ENCODE peak calls at places on chromosomes 7 and 10, in nine cellular contexts. One of them, this sample, is unnamed.

GRCh38 chr10:24981161-24981710 is 28.8 kb upstream of the PRTFDC1 start:
- DNase-seq in lower lobe of right lung: no peak
- DNase-seq in NCI-H774: no peak
- DNase-seq in NCI-H1105: no peak
- DNase-seq in ELR: no peak
- DNase-seq in stimulated activated CD8-positive, alpha-beta memory T cell treated with anti-CD3 and anti-CD28 coated beads, Interleukin-2, amount 100 ng/mL, for 48 hours: no peak
- DNase-seq in upper lobe of right lung: no peak
- DNase-seq in breast epithelium: no peak
- DNase-seq in endothelial cell: no peak
- DNase-seq in this sample: no peak

GRCh38 chr10:86197166-86197790 is 169.3 kb downstream of the GRID1 start:
- DNase-seq in lower lobe of right lung: no peak
- DNase-seq in NCI-H774: no peak
- DNase-seq in NCI-H1105: no peak
- DNase-seq in ELR: no peak
- DNase-seq in stimulated activated CD8-positive, alpha-beta memory T cell treated with anti-CD3 and anti-CD28 coated beads, Interleukin-2, amount 100 ng/mL, for 48 hours: no peak
- DNase-seq in upper lobe of right lung: peak
- DNase-seq in breast epithelium: no peak
- DNase-seq in endothelial cell: no peak
- DNase-seq in this sample: peak

GRCh38 chr7:71106226-71106625 is 25.7 kb upstream of the GALNT17 start:
- DNase-seq in lower lobe of right lung: no peak
- DNase-seq in NCI-H774: no peak
- DNase-seq in NCI-H1105: no peak
- DNase-seq in ELR: no peak
- DNase-seq in stimulated activated CD8-positive, alpha-beta memory T cell treated with anti-CD3 and anti-CD28 coated beads, Interleukin-2, amount 100 ng/mL, for 48 hours: no peak
- DNase-seq in upper lobe of right lung: no peak
- DNase-seq in breast epithelium: no peak
- DNase-seq in endothelial cell: no peak
- DNase-seq in this sample: no peak

GRCh38 chr10:118301211-118301610 is 40.9 kb downstream of the FAM204A start:
- DNase-seq in lower lobe of right lung: no peak
- DNase-seq in NCI-H774: no peak
- DNase-seq in NCI-H1105: no peak
- DNase-seq in ELR: no peak
- DNase-seq in stimulated activated CD8-positive, alpha-beta memory T cell treated with anti-CD3 and anti-CD28 coated beads, Interleukin-2, amount 100 ng/mL, for 48 hours: no peak
- DNase-seq in upper lobe of right lung: no peak
- DNase-seq in breast epithelium: no peak
- DNase-seq in endothelial cell: no peak
- DNase-seq in this sample: no peak

GRCh38 chr10:69498711-69499471 is 47.6 kb downstream of the TSPAN15 start:
- DNase-seq in lower lobe of right lung: peak
- DNase-seq in NCI-H774: no peak
- DNase-seq in NCI-H1105: no peak
- DNase-seq in ELR: peak
- DNase-seq in stimulated activated CD8-positive, alpha-beta memory T cell treated with anti-CD3 and anti-CD28 coated beads, Interleukin-2, amount 100 ng/mL, for 48 hours: no peak
- DNase-seq in upper lobe of right lung: peak
- DNase-seq in breast epithelium: peak
- DNase-seq in endothelial cell: no peak
- DNase-seq in this sample: peak

GRCh38 chr10:78623577-78624215 is 445.1 kb upstream of the ZMIZ1 start:
- DNase-seq in lower lobe of right lung: no peak
- DNase-seq in NCI-H774: peak
- DNase-seq in NCI-H1105: no peak
- DNase-seq in ELR: peak
- DNase-seq in stimulated activated CD8-positive, alpha-beta memory T cell treated with anti-CD3 and anti-CD28 coated beads, Interleukin-2, amount 100 ng/mL, for 48 hours: no peak
- DNase-seq in upper lobe of right lung: no peak
- DNase-seq in breast epithelium: no peak
- DNase-seq in endothelial cell: no peak
- DNase-seq in this sample: no peak

GRCh38 chr7:963236-964078 is 9.0 kb upstream of the ADAP1 start:
- DNase-seq in lower lobe of right lung: peak
- DNase-seq in NCI-H774: peak
- DNase-seq in NCI-H1105: no peak
- DNase-seq in ELR: no peak
- DNase-seq in stimulated activated CD8-positive, alpha-beta memory T cell treated with anti-CD3 and anti-CD28 coated beads, Interleukin-2, amount 100 ng/mL, for 48 hours: no peak
- DNase-seq in upper lobe of right lung: peak
- DNase-seq in breast epithelium: no peak
- DNase-seq in endothelial cell: no peak
- DNase-seq in this sample: no peak

GRCh38 chr10:119205926-119206602 is 1.3 kb upstream of the GRK5 start:
- DNase-seq in lower lobe of right lung: peak
- DNase-seq in NCI-H774: no peak
- DNase-seq in NCI-H1105: no peak
- DNase-seq in ELR: peak
- DNase-seq in stimulated activated CD8-positive, alpha-beta memory T cell treated with anti-CD3 and anti-CD28 coated beads, Interleukin-2, amount 100 ng/mL, for 48 hours: peak
- DNase-seq in upper lobe of right lung: peak
- DNase-seq in breast epithelium: peak
- DNase-seq in endothelial cell: peak
- DNase-seq in this sample: peak

GRCh38 chr7:74598558-74598957 is 59.0 kb upstream of the GTF2I start:
- DNase-seq in lower lobe of right lung: no peak
- DNase-seq in NCI-H774: no peak
- DNase-seq in NCI-H1105: no peak
- DNase-seq in ELR: peak
- DNase-seq in stimulated activated CD8-positive, alpha-beta memory T cell treated with anti-CD3 and anti-CD28 coated beads, Interleukin-2, amount 100 ng/mL, for 48 hours: no peak
- DNase-seq in upper lobe of right lung: no peak
- DNase-seq in breast epithelium: no peak
- DNase-seq in endothelial cell: no peak
- DNase-seq in this sample: no peak

GRCh38 chr7:2817456-2817855 is 26.7 kb downstream of the GNA12 start:
- DNase-seq in lower lobe of right lung: no peak
- DNase-seq in NCI-H774: no peak
- DNase-seq in NCI-H1105: no peak
- DNase-seq in ELR: no peak
- DNase-seq in stimulated activated CD8-positive, alpha-beta memory T cell treated with anti-CD3 and anti-CD28 coated beads, Interleukin-2, amount 100 ng/mL, for 48 hours: no peak
- DNase-seq in upper lobe of right lung: no peak
- DNase-seq in breast epithelium: no peak
- DNase-seq in endothelial cell: no peak
- DNase-seq in this sample: no peak

GRCh38 chr7:80537091-80537490 is 25.2 kb upstream of the GNAT3 start:
- DNase-seq in lower lobe of right lung: no peak
- DNase-seq in NCI-H774: no peak
- DNase-seq in NCI-H1105: no peak
- DNase-seq in ELR: no peak
- DNase-seq in stimulated activated CD8-positive, alpha-beta memory T cell treated with anti-CD3 and anti-CD28 coated beads, Interleukin-2, amount 100 ng/mL, for 48 hours: no peak
- DNase-seq in upper lobe of right lung: no peak
- DNase-seq in breast epithelium: no peak
- DNase-seq in endothelial cell: no peak
- DNase-seq in this sample: no peak

GRCh38 chr10:85421421-85421820 is 945.2 kb downstream of the GRID1 start:
- DNase-seq in lower lobe of right lung: no peak
- DNase-seq in NCI-H774: no peak
- DNase-seq in NCI-H1105: no peak
- DNase-seq in ELR: no peak
- DNase-seq in stimulated activated CD8-positive, alpha-beta memory T cell treated with anti-CD3 and anti-CD28 coated beads, Interleukin-2, amount 100 ng/mL, for 48 hours: no peak
- DNase-seq in upper lobe of right lung: no peak
- DNase-seq in breast epithelium: no peak
- DNase-seq in endothelial cell: no peak
- DNase-seq in this sample: no peak

GRCh38 chr10:110056822-110057221 is 49.0 kb downstream of the ADD3 start:
- DNase-seq in lower lobe of right lung: no peak
- DNase-seq in NCI-H774: no peak
- DNase-seq in NCI-H1105: no peak
- DNase-seq in ELR: peak
- DNase-seq in stimulated activated CD8-positive, alpha-beta memory T cell treated with anti-CD3 and anti-CD28 coated beads, Interleukin-2, amount 100 ng/mL, for 48 hours: no peak
- DNase-seq in upper lobe of right lung: no peak
- DNase-seq in breast epithelium: no peak
- DNase-seq in endothelial cell: no peak
- DNase-seq in this sample: no peak

GRCh38 chr7:120407015-120407414 is 134.0 kb downstream of the KCND2 start:
- DNase-seq in lower lobe of right lung: no peak
- DNase-seq in NCI-H774: no peak
- DNase-seq in NCI-H1105: no peak
- DNase-seq in ELR: peak
- DNase-seq in stimulated activated CD8-positive, alpha-beta memory T cell treated with anti-CD3 and anti-CD28 coated beads, Interleukin-2, amount 100 ng/mL, for 48 hours: no peak
- DNase-seq in upper lobe of right lung: no peak
- DNase-seq in breast epithelium: no peak
- DNase-seq in endothelial cell: no peak
- DNase-seq in this sample: no peak

GRCh38 chr7:22665816-22666375 is 61.1 kb upstream of the IL6 start:
- DNase-seq in lower lobe of right lung: no peak
- DNase-seq in NCI-H774: no peak
- DNase-seq in NCI-H1105: no peak
- DNase-seq in ELR: peak
- DNase-seq in stimulated activated CD8-positive, alpha-beta memory T cell treated with anti-CD3 and anti-CD28 coated beads, Interleukin-2, amount 100 ng/mL, for 48 hours: no peak
- DNase-seq in upper lobe of right lung: no peak
- DNase-seq in breast epithelium: no peak
- DNase-seq in endothelial cell: no peak
- DNase-seq in this sample: no peak

GRCh38 chr10:98745645-98746044 is 298.9 kb upstream of the HPS1 start:
- DNase-seq in lower lobe of right lung: no peak
- DNase-seq in NCI-H774: no peak
- DNase-seq in NCI-H1105: no peak
- DNase-seq in ELR: peak
- DNase-seq in stimulated activated CD8-positive, alpha-beta memory T cell treated with anti-CD3 and anti-CD28 coated beads, Interleukin-2, amount 100 ng/mL, for 48 hours: no peak
- DNase-seq in upper lobe of right lung: no peak
- DNase-seq in breast epithelium: no peak
- DNase-seq in endothelial cell: no peak
- DNase-seq in this sample: no peak

GRCh38 chr7:16982640-16983103 is 100.9 kb upstream of the AGR3 start:
- DNase-seq in lower lobe of right lung: no peak
- DNase-seq in NCI-H774: peak
- DNase-seq in NCI-H1105: peak
- DNase-seq in ELR: peak
- DNase-seq in stimulated activated CD8-positive, alpha-beta memory T cell treated with anti-CD3 and anti-CD28 coated beads, Interleukin-2, amount 100 ng/mL, for 48 hours: no peak
- DNase-seq in upper lobe of right lung: no peak
- DNase-seq in breast epithelium: no peak
- DNase-seq in endothelial cell: no peak
- DNase-seq in this sample: no peak

GRCh38 chr7:125592331-125592730 is 662.7 kb upstream of the POT1 start:
- DNase-seq in lower lobe of right lung: no peak
- DNase-seq in NCI-H774: no peak
- DNase-seq in NCI-H1105: no peak
- DNase-seq in ELR: no peak
- DNase-seq in stimulated activated CD8-positive, alpha-beta memory T cell treated with anti-CD3 and anti-CD28 coated beads, Interleukin-2, amount 100 ng/mL, for 48 hours: no peak
- DNase-seq in upper lobe of right lung: no peak
- DNase-seq in breast epithelium: no peak
- DNase-seq in endothelial cell: no peak
- DNase-seq in this sample: no peak

GRCh38 chr7:105261689-105262088 is 127.0 kb downstream of the SRPK2 start:
- DNase-seq in lower lobe of right lung: no peak
- DNase-seq in NCI-H774: no peak
- DNase-seq in NCI-H1105: no peak
- DNase-seq in ELR: peak
- DNase-seq in stimulated activated CD8-positive, alpha-beta memory T cell treated with anti-CD3 and anti-CD28 coated beads, Interleukin-2, amount 100 ng/mL, for 48 hours: no peak
- DNase-seq in upper lobe of right lung: no peak
- DNase-seq in breast epithelium: no peak
- DNase-seq in endothelial cell: no peak
- DNase-seq in this sample: no peak